ENCODE peak calls at places on chromosomes 11 and 22, in seven cellular contexts. One of them, this sample, is unnamed.

GRCh38 chr22:27438271-27438980 is 363.1 kb downstream of the MN1 start:
- DNase-seq in K562: no peak
- DNase-seq in H1: no peak
- DNase-seq in SK-N-SH: peak
- DNase-seq in HepG2: no peak
- DNase-seq in GM12878: no peak
- DNase-seq in HCT116: no peak
- DNase-seq in this sample: no peak

GRCh38 chr11:120169981-120170698 is 32.2 kb upstream of the TRIM29 start:
- DNase-seq in SK-N-SH: no peak
- DNase-seq in HepG2: no peak
- DNase-seq in GM12878: no peak
- DNase-seq in K562: no peak
- DNase-seq in HCT116: no peak
- DNase-seq in H1: no peak
- DNase-seq in this sample: no peak

GRCh38 chr22:34950480-34950879 is 115.5 kb upstream of the ISX start:
- DNase-seq in HepG2: no peak
- DNase-seq in H1: no peak
- DNase-seq in GM12878: no peak
- DNase-seq in K562: no peak
- DNase-seq in HCT116: no peak
- DNase-seq in SK-N-SH: no peak
- DNase-seq in this sample: no peak

GRCh38 chr11:10543782-10544181 is 2.8 kb upstream of the RNF141 start:
- DNase-seq in GM12878: no peak
- DNase-seq in HCT116: no peak
- DNase-seq in SK-N-SH: no peak
- DNase-seq in H1: no peak
- DNase-seq in HepG2: no peak
- DNase-seq in K562: no peak
- DNase-seq in this sample: no peak

GRCh38 chr22:17444204-17444504 is 74.9 kb downstream of the CECR2 start:
- DNase-seq in HCT116: no peak
- DNase-seq in K562: no peak
- DNase-seq in GM12878: no peak
- DNase-seq in HepG2: no peak
- DNase-seq in H1: no peak
- DNase-seq in SK-N-SH: no peak
- DNase-seq in this sample: no peak

GRCh38 chr22:39674536-39674935 is 104.0 kb downstream of the CACNA1I start:
- DNase-seq in SK-N-SH: no peak
- DNase-seq in HepG2: no peak
- DNase-seq in H1: no peak
- DNase-seq in K562: no peak
- DNase-seq in GM12878: no peak
- DNase-seq in HCT116: no peak
- DNase-seq in this sample: no peak

GRCh38 chr11:74085542-74085892 is 76.6 kb upstream of the UCP3 start:
- DNase-seq in K562: peak
- DNase-seq in HepG2: peak
- DNase-seq in HCT116: no peak
- DNase-seq in GM12878: no peak
- DNase-seq in H1: no peak
- DNase-seq in SK-N-SH: no peak
- DNase-seq in this sample: no peak

GRCh38 chr11:36354221-36355003 is 58.3 kb downstream of the PRR5L start:
- DNase-seq in HepG2: no peak
- DNase-seq in SK-N-SH: no peak
- DNase-seq in HCT116: no peak
- DNase-seq in GM12878: peak
- DNase-seq in K562: no peak
- DNase-seq in H1: no peak
- DNase-seq in this sample: no peak

GRCh38 chr22:30890689-30891442 is 77.7 kb downstream of the MORC2 start:
- DNase-seq in SK-N-SH: peak
- DNase-seq in H1: no peak
- DNase-seq in K562: peak
- DNase-seq in HCT116: peak
- DNase-seq in HepG2: no peak
- DNase-seq in GM12878: no peak
- DNase-seq in this sample: peak

GRCh38 chr11:83220279-83220678 is 26.8 kb downstream of the ANKRD42 start:
- DNase-seq in GM12878: no peak
- DNase-seq in H1: no peak
- DNase-seq in HCT116: no peak
- DNase-seq in SK-N-SH: no peak
- DNase-seq in K562: no peak
- DNase-seq in HepG2: no peak
- DNase-seq in this sample: no peak

GRCh38 chr11:101444164-101444563 is 139.6 kb downstream of the TRPC6 start:
- DNase-seq in HCT116: no peak
- DNase-seq in K562: no peak
- DNase-seq in GM12878: no peak
- DNase-seq in H1: no peak
- DNase-seq in HepG2: no peak
- DNase-seq in SK-N-SH: no peak
- DNase-seq in this sample: no peak

GRCh38 chr22:27689664-27690063 is 111.9 kb downstream of the MN1 start:
- DNase-seq in HepG2: no peak
- DNase-seq in H1: no peak
- DNase-seq in SK-N-SH: no peak
- DNase-seq in HCT116: no peak
- DNase-seq in GM12878: no peak
- DNase-seq in K562: no peak
- DNase-seq in this sample: no peak

GRCh38 chr22:26918236-26918635 is 260.8 kb downstream of the MIAT start:
- DNase-seq in GM12878: no peak
- DNase-seq in HepG2: no peak
- DNase-seq in SK-N-SH: no peak
- DNase-seq in K562: no peak
- DNase-seq in H1: no peak
- DNase-seq in HCT116: peak
- DNase-seq in this sample: no peak

GRCh38 chr11:14251754-14252153 is 107.2 kb downstream of the RRAS2 start:
- DNase-seq in K562: no peak
- DNase-seq in H1: no peak
- DNase-seq in HepG2: no peak
- DNase-seq in SK-N-SH: no peak
- DNase-seq in HCT116: no peak
- DNase-seq in GM12878: no peak
- DNase-seq in this sample: no peak

GRCh38 chr11:132064987-132065620 is 694.7 kb downstream of the NTM start:
- DNase-seq in H1: no peak
- DNase-seq in HCT116: no peak
- DNase-seq in SK-N-SH: no peak
- DNase-seq in K562: no peak
- DNase-seq in GM12878: no peak
- DNase-seq in HepG2: no peak
- DNase-seq in this sample: no peak

GRCh38 chr11:19734171-19734570 is 21.5 kb downstream of the NAV2 start:
- DNase-seq in SK-N-SH: no peak
- DNase-seq in K562: no peak
- DNase-seq in HCT116: no peak
- DNase-seq in GM12878: no peak
- DNase-seq in H1: no peak
- DNase-seq in HepG2: no peak
- DNase-seq in this sample: no peak

GRCh38 chr11:44609028-44609782 is 43.7 kb downstream of the CD82 start:
- DNase-seq in K562: no peak
- DNase-seq in SK-N-SH: no peak
- DNase-seq in H1: no peak
- DNase-seq in HepG2: no peak
- DNase-seq in GM12878: peak
- DNase-seq in HCT116: no peak
- DNase-seq in this sample: no peak

GRCh38 chr11:100815787-100816330 is 128.8 kb downstream of the ARHGAP42 start:
- DNase-seq in K562: no peak
- DNase-seq in HepG2: no peak
- DNase-seq in HCT116: no peak
- DNase-seq in SK-N-SH: no peak
- DNase-seq in GM12878: no peak
- DNase-seq in H1: no peak
- DNase-seq in this sample: no peak

DNA sequence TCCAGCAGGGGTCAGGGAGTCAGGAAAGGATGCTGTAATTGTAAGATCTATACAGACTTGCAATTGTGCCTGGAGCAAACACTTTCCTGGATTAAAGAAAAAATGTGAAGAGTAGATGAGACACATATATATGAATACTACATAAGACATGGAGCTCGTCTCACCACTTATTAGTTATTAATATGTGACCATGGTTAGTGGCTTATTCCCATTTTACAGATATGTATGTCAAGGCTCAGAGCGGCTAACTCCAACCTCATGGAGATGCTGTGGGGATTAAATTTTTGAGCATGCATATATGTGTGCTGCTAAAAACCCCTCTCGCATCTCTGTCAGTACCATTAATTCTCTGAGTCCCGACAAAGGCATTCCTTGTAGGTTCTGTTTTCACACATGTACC is 125.7 kb downstream of the SLC1A2 start:
- DNase-seq in GM12878: no peak
- DNase-seq in SK-N-SH: no peak
- DNase-seq in HepG2: no peak
- DNase-seq in K562: no peak
- DNase-seq in H1: no peak
- DNase-seq in HCT116: no peak
- DNase-seq in this sample: no peak
- TF ChIP-seq YY1 in GM12878: no peak
- TF ChIP-seq YY1 in SK-N-SH: no peak
- TF ChIP-seq YY1 in HepG2: no peak
- TF ChIP-seq YY1 in K562: no peak
- TF ChIP-seq YY1 in H1: no peak
- TF ChIP-seq YY1 in HCT116: no peak
- TF ChIP-seq YY1 in this sample: no peak

GRCh38 chr22:50048066-50048765 is 9.9 kb downstream of the TTLL8 start:
- DNase-seq in SK-N-SH: no peak
- DNase-seq in K562: no peak
- DNase-seq in H1: no peak
- DNase-seq in GM12878: no peak
- DNase-seq in HCT116: no peak
- DNase-seq in HepG2: no peak
- DNase-seq in this sample: no peak

GRCh38 chr22:50048836-50049235 is 9.3 kb downstream of the TTLL8 start:
- DNase-seq in SK-N-SH: no peak
- DNase-seq in K562: no peak
- DNase-seq in HCT116: no peak
- DNase-seq in HepG2: no peak
- DNase-seq in GM12878: no peak
- DNase-seq in H1: no peak
- DNase-seq in this sample: no peak

GRCh38 chr22:50049299-50050195 is 8.6 kb downstream of the TTLL8 start:
- DNase-seq in HCT116: no peak
- DNase-seq in H1: no peak
- DNase-seq in K562: no peak
- DNase-seq in GM12878: no peak
- DNase-seq in SK-N-SH: no peak
- DNase-seq in HepG2: no peak
- DNase-seq in this sample: no peak

GRCh38 chr22:50053861-50054260 is 4.2 kb downstream of the TTLL8 start:
- DNase-seq in HCT116: no peak
- DNase-seq in SK-N-SH: no peak
- DNase-seq in GM12878: no peak
- DNase-seq in K562: no peak
- DNase-seq in HepG2: no peak
- DNase-seq in H1: no peak
- DNase-seq in this sample: no peak

DNA sequence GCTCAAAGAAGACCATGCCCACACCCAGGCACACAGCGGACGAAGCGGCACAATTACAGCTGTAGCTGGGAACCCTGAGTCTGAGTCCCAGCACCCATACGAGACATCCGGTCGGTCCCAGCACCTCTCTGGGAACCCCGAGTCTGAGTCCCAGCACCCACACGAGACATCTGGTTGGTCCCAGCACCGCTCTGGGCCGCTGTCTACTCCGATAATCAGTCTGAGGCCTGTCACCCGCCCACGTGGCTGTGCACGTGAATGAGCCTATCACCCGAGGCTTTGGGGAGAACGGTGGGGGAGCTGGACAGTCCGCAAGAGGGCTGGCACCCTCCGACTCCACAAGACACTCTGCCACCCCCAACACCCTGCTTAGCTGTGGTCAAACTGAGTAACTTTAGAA is 6.2 kb downstream of the TTLL8 start:
- DNase-seq in HepG2: no peak
- DNase-seq in H1: no peak
- DNase-seq in HCT116: no peak
- DNase-seq in K562: peak
- DNase-seq in GM12878: no peak
- DNase-seq in SK-N-SH: no peak
- DNase-seq in this sample: no peak
- TF ChIP-seq YY1 in HepG2: no peak
- TF ChIP-seq YY1 in H1: no peak
- TF ChIP-seq YY1 in HCT116: no peak
- TF ChIP-seq YY1 in K562: no peak
- TF ChIP-seq YY1 in GM12878: no peak
- TF ChIP-seq YY1 in SK-N-SH: no peak
- TF ChIP-seq YY1 in this sample: no peak

DNA sequence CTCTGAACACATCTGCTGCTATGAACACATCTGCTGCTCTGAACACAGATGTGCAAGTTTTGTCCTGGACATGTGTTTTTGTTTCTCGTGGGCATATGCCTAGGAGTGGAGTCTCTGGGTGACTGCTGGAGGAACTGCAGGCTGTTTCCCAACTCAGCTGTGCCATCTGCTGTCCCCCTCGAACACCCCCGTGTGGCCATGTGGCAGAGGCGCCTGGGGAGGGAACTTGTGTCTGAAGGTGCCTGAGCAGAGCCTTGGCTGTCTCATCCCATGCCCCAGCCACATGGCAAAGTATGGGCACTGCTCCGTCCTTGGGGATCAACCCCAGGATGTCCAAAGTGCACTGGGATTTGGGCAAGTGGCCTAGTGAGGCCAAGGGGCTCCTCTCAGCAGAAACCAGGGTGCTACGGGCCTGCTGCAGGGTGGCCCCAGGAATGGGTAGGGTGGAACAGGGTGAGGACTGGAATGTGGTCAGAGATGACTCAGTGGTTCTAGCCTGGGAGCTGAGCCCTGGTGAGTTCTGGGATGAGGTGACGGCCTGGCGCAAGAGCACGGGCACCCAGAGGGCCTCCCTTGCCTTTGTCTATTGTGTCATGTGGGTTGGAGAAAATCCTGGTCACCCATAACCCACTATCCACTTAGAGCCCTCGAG is 14.7 kb downstream of the GATD1 start:
- DNase-seq in HCT116: peak
- DNase-seq in SK-N-SH: peak
- DNase-seq in HepG2: no peak
- DNase-seq in K562: peak
- DNase-seq in GM12878: no peak
- DNase-seq in H1: no peak
- DNase-seq in this sample: no peak
- TF ChIP-seq YY1 in HCT116: no peak
- TF ChIP-seq YY1 in SK-N-SH: no peak
- TF ChIP-seq YY1 in HepG2: no peak
- TF ChIP-seq YY1 in K562: no peak
- TF ChIP-seq YY1 in GM12878: no peak
- TF ChIP-seq YY1 in H1: no peak
- TF ChIP-seq YY1 in this sample: no peak

DNA sequence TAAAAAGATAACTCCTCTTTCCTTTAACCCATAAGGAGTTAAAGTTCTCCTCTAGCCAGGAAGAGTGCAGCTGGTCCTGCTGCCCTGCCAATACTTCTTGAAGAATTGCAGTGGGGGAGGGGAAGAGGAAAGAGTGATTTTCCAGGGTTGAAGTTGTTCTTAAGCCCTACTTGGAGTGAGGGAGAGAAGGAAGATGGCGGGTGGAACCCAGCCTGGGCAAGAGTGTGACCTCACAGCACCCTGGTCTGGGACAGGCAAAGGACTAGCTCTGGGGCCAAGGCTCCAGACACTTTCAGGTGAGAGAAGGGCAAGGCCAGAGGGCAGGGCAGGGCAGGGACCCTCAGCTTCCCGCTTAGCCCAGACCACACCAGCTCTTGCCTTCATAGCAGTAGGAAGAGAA is 6.6 kb downstream of the TNKS1BP1 start:
- DNase-seq in HepG2: no peak
- DNase-seq in GM12878: no peak
- DNase-seq in K562: no peak
- DNase-seq in SK-N-SH: no peak
- DNase-seq in H1: no peak
- DNase-seq in HCT116: no peak
- DNase-seq in this sample: no peak
- TF ChIP-seq YY1 in HepG2: no peak
- TF ChIP-seq YY1 in GM12878: no peak
- TF ChIP-seq YY1 in K562: no peak
- TF ChIP-seq YY1 in SK-N-SH: no peak
- TF ChIP-seq YY1 in H1: no peak
- TF ChIP-seq YY1 in HCT116: no peak
- TF ChIP-seq YY1 in this sample: no peak

This sample was measured in NT2/D1.